ENCODE peak calls at places on chromosome 13, in nine cellular contexts. One of them, this sample, is unnamed.

GRCh38 chr13:102881819-102882686 is 36.2 kb downstream of the ERCC5 start:
- DNase-seq in breast epithelium: peak; percentile 35
- DNase-seq in RWPE1: no peak
- DNase-seq in B cell: no peak
- DNase-seq in tibial nerve: no peak
- DNase-seq in IMR-90: no peak
- DNase-seq in GM13977: no peak
- DNase-seq in osteoblast: no peak
- DNase-seq in heart left ventricle: no peak
- DNase-seq in this sample: no peak

GRCh38 chr13:30443957-30444404 is 21.7 kb downstream of the UBE2L5 start:
- DNase-seq in breast epithelium: no peak
- DNase-seq in RWPE1: no peak
- DNase-seq in B cell: peak; percentile 78
- DNase-seq in tibial nerve: no peak
- DNase-seq in IMR-90: no peak
- DNase-seq in GM13977: peak; percentile 68
- DNase-seq in osteoblast: no peak
- DNase-seq in heart left ventricle: no peak
- DNase-seq in this sample: peak; percentile 72

GRCh38 chr13:29567411-29567810 is 28.1 kb downstream of the SLC7A1 start:
- DNase-seq in breast epithelium: peak; percentile 89
- DNase-seq in RWPE1: peak; percentile 72
- DNase-seq in B cell: no peak
- DNase-seq in tibial nerve: no peak
- DNase-seq in IMR-90: no peak
- DNase-seq in GM13977: no peak
- DNase-seq in osteoblast: no peak
- DNase-seq in heart left ventricle: no peak
- DNase-seq in this sample: no peak

GRCh38 chr13:111129465-111130110 is 14.5 kb downstream of the ARHGEF7 start:
- DNase-seq in breast epithelium: no peak
- DNase-seq in RWPE1: no peak
- DNase-seq in B cell: peak; percentile 26
- DNase-seq in tibial nerve: no peak
- DNase-seq in IMR-90: no peak
- DNase-seq in GM13977: peak; percentile 80
- DNase-seq in osteoblast: no peak
- DNase-seq in heart left ventricle: no peak
- DNase-seq in this sample: peak; percentile 83

GRCh38 chr13:109249780-109250528 is 536.4 kb downstream of the IRS2 start:
- DNase-seq in breast epithelium: no peak
- DNase-seq in RWPE1: no peak
- DNase-seq in B cell: no peak
- DNase-seq in tibial nerve: no peak
- DNase-seq in IMR-90: no peak
- DNase-seq in GM13977: no peak
- DNase-seq in osteoblast: no peak
- DNase-seq in heart left ventricle: no peak
- DNase-seq in this sample: no peak

GRCh38 chr13:111284579-111284978 is 35.9 kb upstream of the TEX29 start:
- DNase-seq in breast epithelium: no peak
- DNase-seq in RWPE1: no peak
- DNase-seq in B cell: no peak
- DNase-seq in tibial nerve: no peak
- DNase-seq in IMR-90: no peak
- DNase-seq in GM13977: no peak
- DNase-seq in osteoblast: no peak
- DNase-seq in heart left ventricle: no peak
- DNase-seq in this sample: no peak

GRCh38 chr13:51840917-51841316 is 4.1 kb downstream of the TMEM272 start:
- DNase-seq in breast epithelium: no peak
- DNase-seq in RWPE1: no peak
- DNase-seq in B cell: no peak
- DNase-seq in tibial nerve: no peak
- DNase-seq in IMR-90: no peak
- DNase-seq in GM13977: no peak
- DNase-seq in osteoblast: no peak
- DNase-seq in heart left ventricle: no peak
- DNase-seq in this sample: no peak

GRCh38 chr13:42544246-42544915 is 29.6 kb upstream of the TNFSF11 start:
- DNase-seq in breast epithelium: no peak
- DNase-seq in RWPE1: no peak
- DNase-seq in B cell: no peak
- DNase-seq in tibial nerve: no peak
- DNase-seq in IMR-90: no peak
- DNase-seq in GM13977: no peak
- DNase-seq in osteoblast: peak; percentile 58
- DNase-seq in heart left ventricle: no peak
- DNase-seq in this sample: no peak

GRCh38 chr13:41694902-41695301 is 237.6 kb downstream of the RGCC start:
- DNase-seq in breast epithelium: no peak
- DNase-seq in RWPE1: peak; percentile 68
- DNase-seq in B cell: peak; percentile 2
- DNase-seq in tibial nerve: peak; percentile 60
- DNase-seq in IMR-90: peak; percentile 95
- DNase-seq in GM13977: no peak
- DNase-seq in osteoblast: peak; percentile 69
- DNase-seq in heart left ventricle: peak; percentile 70
- DNase-seq in this sample: peak; percentile 24

GRCh38 chr13:40187324-40187795 is 479.1 kb downstream of the FOXO1 start:
- DNase-seq in breast epithelium: no peak
- DNase-seq in RWPE1: no peak
- DNase-seq in B cell: no peak
- DNase-seq in tibial nerve: no peak
- DNase-seq in IMR-90: no peak
- DNase-seq in GM13977: no peak
- DNase-seq in osteoblast: no peak
- DNase-seq in heart left ventricle: no peak
- DNase-seq in this sample: no peak

GRCh38 chr13:97440598-97440997 is 6.6 kb downstream of the RAP2A start:
- DNase-seq in breast epithelium: no peak
- DNase-seq in RWPE1: no peak
- DNase-seq in B cell: no peak
- DNase-seq in tibial nerve: no peak
- DNase-seq in IMR-90: peak; percentile 44
- DNase-seq in GM13977: no peak
- DNase-seq in osteoblast: no peak
- DNase-seq in heart left ventricle: no peak
- DNase-seq in this sample: no peak

DNA sequence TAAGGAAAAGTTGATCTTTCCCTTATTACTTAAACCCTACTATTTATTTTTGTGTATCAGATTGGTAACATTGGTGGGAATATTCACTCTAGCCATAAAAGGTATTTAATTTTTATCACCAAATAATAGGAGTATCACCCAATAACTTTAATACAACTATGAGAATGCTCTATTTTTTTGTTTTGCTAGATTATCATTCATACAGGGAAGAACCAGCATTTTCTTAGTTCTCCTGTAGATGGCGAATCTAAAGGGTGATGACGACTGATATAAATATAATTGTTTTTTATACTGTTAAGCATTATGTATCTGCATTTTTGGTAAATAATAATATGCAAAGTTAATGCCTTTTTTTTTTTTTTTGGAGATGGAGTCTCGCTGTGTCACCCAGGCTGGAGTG is 7.9 kb upstream of the FRY start:
- DNase-seq in breast epithelium: no peak
- DNase-seq in RWPE1: no peak
- DNase-seq in B cell: no peak
- DNase-seq in tibial nerve: no peak
- DNase-seq in IMR-90: no peak
- DNase-seq in GM13977: no peak
- DNase-seq in osteoblast: no peak
- DNase-seq in heart left ventricle: no peak
- DNase-seq in this sample: no peak
- TF ChIP-seq CTCF in breast epithelium: no peak
- TF ChIP-seq CTCF in RWPE1: peak; percentile 14
- TF ChIP-seq CTCF in B cell: no peak
- TF ChIP-seq CTCF in tibial nerve: no peak
- TF ChIP-seq CTCF in IMR-90: peak; percentile 41
- TF ChIP-seq CTCF in GM13977: no peak
- TF ChIP-seq CTCF in osteoblast: peak; percentile 40
- TF ChIP-seq CTCF in heart left ventricle: no peak
- TF ChIP-seq CTCF in this sample: no peak

DNA sequence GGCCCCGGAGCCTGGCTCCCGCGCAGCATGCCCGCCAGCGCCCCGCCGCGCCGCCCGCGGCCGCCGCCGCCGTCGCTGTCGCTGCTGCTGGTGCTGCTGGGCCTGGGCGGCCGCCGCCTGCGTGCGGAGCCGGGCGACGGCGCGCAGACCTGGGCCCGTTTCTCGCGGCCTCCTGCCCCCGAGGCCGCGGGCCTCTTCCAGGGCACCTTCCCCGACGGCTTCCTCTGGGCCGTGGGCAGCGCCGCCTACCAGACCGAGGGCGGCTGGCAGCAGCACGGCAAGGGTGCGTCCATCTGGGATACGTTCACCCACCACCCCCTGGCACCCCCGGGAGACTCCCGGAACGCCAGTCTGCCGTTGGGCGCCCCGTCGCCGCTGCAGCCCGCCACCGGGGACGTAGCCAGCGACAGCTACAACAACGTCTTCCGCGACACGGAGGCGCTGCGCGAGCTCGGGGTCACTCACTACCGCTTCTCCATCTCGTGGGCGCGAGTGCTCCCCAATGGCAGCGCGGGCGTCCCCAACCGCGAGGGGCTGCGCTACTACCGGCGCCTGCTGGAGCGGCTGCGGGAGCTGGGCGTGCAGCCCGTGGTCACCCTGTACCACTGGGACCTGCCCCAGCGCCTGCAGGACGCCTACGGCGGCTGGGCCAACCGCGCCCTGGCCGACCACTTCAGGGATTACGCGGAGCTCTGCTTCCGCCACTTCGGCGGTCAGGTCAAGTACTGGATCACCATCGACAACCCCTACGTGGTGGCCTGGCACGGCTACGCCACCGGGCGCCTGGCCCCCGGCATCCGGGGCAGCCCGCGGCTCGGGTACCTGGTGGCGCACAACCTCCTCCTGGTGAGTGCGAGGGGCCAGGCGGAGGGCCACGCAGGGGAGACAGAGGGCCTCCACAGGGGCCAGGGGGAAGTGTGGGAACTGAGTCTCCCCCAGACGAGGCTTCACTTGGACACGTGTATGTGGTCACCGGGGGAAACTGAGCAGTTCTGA is at the start of gene KL:
- DNase-seq in breast epithelium: no peak
- DNase-seq in RWPE1: no peak
- DNase-seq in B cell: peak; percentile 20
- DNase-seq in tibial nerve: no peak
- DNase-seq in IMR-90: no peak
- DNase-seq in GM13977: peak; percentile 50
- DNase-seq in osteoblast: peak; percentile 88
- DNase-seq in heart left ventricle: peak; percentile 64
- DNase-seq in this sample: peak; percentile 63
- TF ChIP-seq CTCF in breast epithelium: no peak
- TF ChIP-seq CTCF in RWPE1: no peak
- TF ChIP-seq CTCF in B cell: no peak
- TF ChIP-seq CTCF in tibial nerve: no peak
- TF ChIP-seq CTCF in IMR-90: no peak
- TF ChIP-seq CTCF in GM13977: no peak
- TF ChIP-seq CTCF in osteoblast: no peak
- TF ChIP-seq CTCF in heart left ventricle: no peak
- TF ChIP-seq CTCF in this sample: no peak

DNA sequence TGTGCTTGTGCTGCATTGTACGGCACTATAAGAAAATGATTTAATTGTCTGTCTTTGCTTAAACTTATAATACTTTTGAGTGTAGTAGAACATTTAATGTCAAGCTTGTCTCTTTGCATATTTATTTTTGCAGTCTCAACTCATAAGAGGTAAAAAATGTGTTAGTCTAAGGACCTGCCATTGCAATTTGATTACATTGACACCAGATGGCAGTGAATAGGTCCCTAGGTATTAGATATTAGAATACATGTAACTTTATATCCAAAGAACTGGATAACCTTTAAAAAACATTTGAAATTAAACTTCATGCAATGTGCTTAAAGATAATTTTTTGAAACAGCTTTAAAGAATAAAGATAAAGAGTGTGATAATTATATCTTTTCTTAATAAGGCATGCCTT is 1421.3 kb downstream of the OLFM4 start:
- DNase-seq in breast epithelium: no peak
- DNase-seq in RWPE1: peak; percentile 8
- DNase-seq in B cell: no peak
- DNase-seq in tibial nerve: no peak
- DNase-seq in IMR-90: no peak
- DNase-seq in GM13977: no peak
- DNase-seq in osteoblast: no peak
- DNase-seq in heart left ventricle: no peak
- DNase-seq in this sample: no peak
- TF ChIP-seq CTCF in breast epithelium: no peak
- TF ChIP-seq CTCF in RWPE1: peak; percentile 40
- TF ChIP-seq CTCF in B cell: no peak
- TF ChIP-seq CTCF in tibial nerve: no peak
- TF ChIP-seq CTCF in IMR-90: no peak
- TF ChIP-seq CTCF in GM13977: peak; percentile 12
- TF ChIP-seq CTCF in osteoblast: no peak
- TF ChIP-seq CTCF in heart left ventricle: no peak
- TF ChIP-seq CTCF in this sample: no peak

DNA sequence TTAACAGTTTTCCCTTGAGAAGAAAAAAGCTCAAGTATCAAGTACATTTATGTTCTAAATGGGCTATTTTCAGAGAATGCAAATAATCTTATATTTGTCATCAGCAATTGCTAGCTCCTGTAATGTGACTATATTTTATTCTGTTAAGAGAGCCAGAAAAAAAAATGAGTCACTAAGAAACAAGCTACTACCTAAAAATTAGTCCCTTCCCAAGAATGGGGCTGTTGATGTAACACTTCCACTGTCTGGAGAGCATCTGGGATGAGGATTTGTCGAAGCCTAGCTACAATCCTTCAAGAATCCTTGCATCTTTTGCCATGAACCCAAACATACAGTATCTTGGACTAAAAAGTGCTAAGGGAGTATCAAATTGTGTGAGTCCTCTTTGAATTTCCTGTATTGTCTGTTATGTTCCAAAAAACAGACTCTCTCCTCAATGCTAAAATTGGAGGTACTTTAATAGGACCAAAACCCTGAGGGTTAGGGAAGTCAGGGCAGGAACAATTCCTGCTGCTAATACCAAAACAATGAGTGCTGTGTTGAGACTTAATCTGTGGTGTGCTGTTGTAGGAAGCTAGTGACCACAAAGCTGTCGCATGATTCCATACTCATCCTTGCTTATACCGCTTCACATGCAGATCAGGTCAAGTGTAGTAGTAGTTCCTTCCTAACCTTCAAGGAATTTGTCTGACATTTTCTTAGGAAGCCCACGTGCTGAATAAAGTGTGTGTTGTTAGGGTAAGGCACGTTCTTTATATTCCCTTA is 4.9 kb upstream of the ZC3H13 start:
- DNase-seq in breast epithelium: peak; percentile 26
- DNase-seq in RWPE1: no peak
- DNase-seq in B cell: no peak
- DNase-seq in tibial nerve: no peak
- DNase-seq in IMR-90: peak; percentile 18
- DNase-seq in GM13977: no peak
- DNase-seq in osteoblast: peak; percentile 72
- DNase-seq in heart left ventricle: no peak
- DNase-seq in this sample: no peak
- TF ChIP-seq CTCF in breast epithelium: no peak
- TF ChIP-seq CTCF in RWPE1: no peak
- TF ChIP-seq CTCF in B cell: no peak
- TF ChIP-seq CTCF in tibial nerve: no peak
- TF ChIP-seq CTCF in IMR-90: no peak
- TF ChIP-seq CTCF in GM13977: no peak
- TF ChIP-seq CTCF in osteoblast: no peak
- TF ChIP-seq CTCF in heart left ventricle: no peak
- TF ChIP-seq CTCF in this sample: no peak